ENCODE peak calls at places on chromosomes 12 and 14, in seven cellular contexts. J is hypothalamus, C is NCI-H1694, M is foreskin fibroblast, D is choroid plexus epithelial cell, T is GM23248, Z is HT1080. B is an unnamed sample.

GRCh38 chr14:29709490-29709889 is 218.2 kb downstream of the PRKD1 start:
- DNase-seq in J (no peak), C (no peak), M (peak), D (peak), T (peak), Z (no peak), B (no peak)

GRCh38 chr12:88416786-88417185 is 163.5 kb downstream of the KITLG start:
- DNase-seq in J (no peak), C (no peak), M (no peak), D (no peak), T (peak), Z (no peak), B (no peak)

GRCh38 chr12:125902991-125903390 is 837.8 kb downstream of the AACS start:
- DNase-seq in J (no peak), C (no peak), M (no peak), D (no peak), T (no peak), Z (no peak), B (no peak)

GRCh38 chr14:74049886-74050495 is 30.8 kb downstream of the BBOF1 start:
- DNase-seq in J (no peak), C (no peak), M (peak), D (no peak), T (peak), Z (no peak), B (no peak)

GRCh38 chr12:49548822-49549648 is 10.2 kb downstream of the KCNH3 start:
- DNase-seq in J (no peak), C (no peak), M (peak), D (peak), T (peak), Z (no peak), B (no peak)

GRCh38 chr14:25537846-25538455 is 488.0 kb upstream of the STXBP6 start:
- DNase-seq in J (peak), C (peak), M (no peak), D (peak), T (peak), Z (peak), B (no peak)

GRCh38 chr12:53232641-53233538 is 881 bp upstream of the RARG start:
- DNase-seq in J (no peak), C (no peak), M (peak), D (no peak), T (peak), Z (peak), B (no peak)

GRCh38 chr12:68336754-68337343 is 4.7 kb upstream of the MDM1 start:
- DNase-seq in J (no peak), C (no peak), M (no peak), D (no peak), T (no peak), Z (no peak), B (no peak)

GRCh38 chr12:109822951-109823411 is 10.2 kb downstream of the TRPV4 start:
- DNase-seq in J (no peak), C (no peak), M (no peak), D (no peak), T (no peak), Z (peak), B (no peak)

GRCh38 chr14:42110167-42110566 is 503.5 kb downstream of the LRFN5 start:
- DNase-seq in J (no peak), C (no peak), M (peak), D (peak), T (peak), Z (peak), B (no peak)

GRCh38 chr12:49784756-49785409 is 43.3 kb downstream of the NCKAP5L start:
- DNase-seq in J (no peak), C (no peak), M (peak), D (peak), T (peak), Z (peak), B (no peak)

GRCh38 chr12:123100882-123101281 is 50.0 kb downstream of the PITPNM2 start:
- DNase-seq in J (no peak), C (no peak), M (no peak), D (no peak), T (no peak), Z (no peak), B (no peak)

GRCh38 chr12:14701808-14702568 is 5.6 kb upstream of the GUCY2C start:
- DNase-seq in J (no peak), C (no peak), M (no peak), D (no peak), T (no peak), Z (no peak), B (no peak)

GRCh38 chr12:87382959-87383591 is 646.1 kb downstream of the C12orf50 start:
- DNase-seq in J (no peak), C (no peak), M (no peak), D (no peak), T (no peak), Z (no peak), B (no peak)

GRCh38 chr12:57513266-57513665 is 7.0 kb downstream of the DDIT3 start:
- DNase-seq in J (no peak), C (no peak), M (no peak), D (no peak), T (no peak), Z (no peak), B (no peak)

GRCh38 chr12:56529656-56530055 is 8.0 kb downstream of the RBMS2 start:
- DNase-seq in J (no peak), C (no peak), M (peak), D (peak), T (no peak), Z (no peak), B (no peak)

GRCh38 chr14:49512147-49512551 is 74.0 kb downstream of the RPS29 start:
- DNase-seq in J (peak), C (no peak), M (peak), D (peak), T (peak), Z (peak), B (no peak)

GRCh38 chr12:32501835-32502333 is 102.5 kb downstream of the FGD4 start:
- DNase-seq in J (peak), C (peak), M (peak), D (peak), T (peak), Z (peak), B (no peak)